ENCODE peak calls at places on chromosomes 13 and 19, in ten cellular contexts. Z is hippocampal formation; P is CD8-positive, alpha-beta T cell; U is NCI-H524 treated with DMSO at 0.1 percent for 48 hours; S is COR-L47; A is left cardiac atrium; Q is HCEC 1CT; E is PC-3; W is amniotic stem cell; L is Karpas-422. D is an unnamed sample.

GRCh38 chr19:4354897-4355296 is 11.5 kb downstream of the MPND start:
- DNase-seq in Z (no peak), P (no peak), U (no peak), S (no peak), A (no peak), Q (no peak), E (no peak), W (no peak), L (no peak), D (no peak)

GRCh38 chr13:70829748-70830147 is 721.5 kb upstream of the KLHL1 start:
- DNase-seq in Z (no peak), P (no peak), U (no peak), S (no peak), A (no peak), Q (no peak), E (no peak), W (no peak), L (no peak), D (no peak)

GRCh38 chr13:40776232-40776631 is 5.2 kb upstream of the MRPS31 start:
- DNase-seq in Z (no peak), P (no peak), U (no peak), S (no peak), A (no peak), Q (no peak), E (no peak), W (no peak), L (no peak), D (no peak)

GRCh38 chr19:6059396-6059947 is 50.8 kb downstream of the RFX2 start:
- DNase-seq in Z (no peak), P (no peak), U (no peak), S (no peak), A (no peak), Q (no peak), E (no peak), W (no peak), L (no peak), D (no peak)

GRCh38 chr19:17424743-17425365 is 5.0 kb downstream of the MVB12A start:
- DNase-seq in Z (no peak), P (no peak), U (no peak), S (peak), A (peak), Q (peak), E (peak), W (no peak), L (peak), D (no peak)

GRCh38 chr13:30376426-30377311 is 45.6 kb upstream of the UBE2L5 start:
- DNase-seq in Z (no peak), P (peak), U (peak), S (no peak), A (no peak), Q (no peak), E (peak), W (no peak), L (peak), D (no peak)

GRCh38 chr13:63625869-63626268 is 2210.2 kb upstream of the PCDH20 start:
- DNase-seq in Z (no peak), P (no peak), U (no peak), S (no peak), A (no peak), Q (no peak), E (peak), W (no peak), L (peak), D (no peak)

GRCh38 chr13:37059848-37060192 is 332 bp upstream of the SUPT20H start:
- DNase-seq in Z (no peak), P (no peak), U (no peak), S (no peak), A (no peak), Q (no peak), E (no peak), W (no peak), L (no peak), D (no peak)

GRCh38 chr13:25686831-25687495 is 315.2 kb downstream of the ATP8A2 start:
- DNase-seq in Z (no peak), P (no peak), U (no peak), S (peak), A (no peak), Q (no peak), E (no peak), W (no peak), L (no peak), D (no peak)

GRCh38 chr13:98570929-98571372 is 6.0 kb downstream of the STK24 start:
- DNase-seq in Z (no peak), P (no peak), U (no peak), S (no peak), A (no peak), Q (no peak), E (peak), W (no peak), L (peak), D (no peak)

D was measured in tibial nerve.